ENCODE peak calls at places on chromosomes 2 and 18, in five cellular contexts. H, J, F, G and L are unnamed samples.

GRCh38 chr2:67234443-67234842 is 162.7 kb upstream of the ETAA1 start:
- DNase-seq in J (peak), H (no peak), F (peak), G (no peak), L (peak)

GRCh38 chr2:47272905-47273758 is 118.0 kb upstream of the STPG4 start:
- DNase-seq in J (no peak), G (no peak), F (no peak), H (no peak), L (no peak)

GRCh38 chr2:127000937-127001336 is 102.2 kb downstream of the TEX51 start:
- DNase-seq in G (peak), J (no peak), F (no peak), H (no peak), L (no peak)

GRCh38 chr2:16678964-16679363 is 13.3 kb upstream of the CYRIA start:
- DNase-seq in F (no peak), G (no peak), H (no peak), J (no peak), L (no peak)

GRCh38 chr2:232551289-232551688 is 800 bp downstream of the EIF4E2 start:
- DNase-seq in J (no peak), H (no peak), G (no peak), F (no peak), L (no peak)

GRCh38 chr18:35289293-35290069 is 548 bp downstream of the ZSCAN30 start:
- DNase-seq in G (no peak), F (no peak), H (peak), J (peak), L (no peak)

GRCh38 chr2:144372484-144373195 is 147.3 kb downstream of the ZEB2 start:
- DNase-seq in H (no peak), G (no peak), F (no peak), J (no peak), L (no peak)

GRCh38 chr2:190651413-190651812 is 2.5 kb downstream of the NAB1 start:
- DNase-seq in G (no peak), F (no peak), H (no peak), J (no peak), L (no peak)

GRCh38 chr2:72859831-72860262 is 27.4 kb upstream of the SPR start:
- DNase-seq in H (peak), F (no peak), G (no peak), J (peak), L (peak)

GRCh38 chr2:202932425-202933138 is 20.5 kb downstream of the CARF start:
- DNase-seq in G (no peak), J (no peak), F (no peak), H (no peak), L (no peak)

GRCh38 chr2:172427256-172427989 is at the start of gene ITGA6:
- DNase-seq in J (peak), H (peak), G (no peak), F (no peak), L (peak)

GRCh38 chr2:66426250-66427064 is 8.5 kb upstream of the MEIS1 start:
- DNase-seq in G (no peak), H (no peak), F (no peak), J (no peak), L (no peak)

GRCh38 chr2:14634885-14635871 is 2.7 kb downstream of the LRATD1 start:
- DNase-seq in J (peak), H (no peak), G (no peak), F (no peak), L (peak)

GRCh38 chr2:224556381-224556780 is 28.8 kb downstream of the CUL3 start:
- DNase-seq in F (no peak), H (no peak), J (no peak), G (no peak), L (no peak)

GRCh38 chr2:47205576-47206141 is 50.6 kb upstream of the STPG4 start:
- DNase-seq in G (no peak), J (no peak), H (no peak), F (no peak), L (no peak)

GRCh38 chr2:5290911-5291546 is 401.2 kb upstream of the SOX11 start:
- DNase-seq in G (no peak), H (no peak), J (no peak), F (no peak), L (no peak)

GRCh38 chr2:181953773-181954537 is 31.7 kb upstream of the PPP1R1C start:
- DNase-seq in F (peak), G (peak), J (peak), H (peak), L (peak)

GRCh38 chr2:140695163-140695562 is 1435.7 kb downstream of the LRP1B start:
- DNase-seq in F (no peak), H (peak), J (no peak), G (no peak), L (peak)

GRCh38 chr2:211458974-211459373 is 902.6 kb downstream of the CPS1 start:
- DNase-seq in J (no peak), F (no peak), H (no peak), G (no peak), L (no peak)

GRCh38 chr2:211453311-211453894 is 897.0 kb downstream of the CPS1 start:
- DNase-seq in J (no peak), H (no peak), F (no peak), G (no peak), L (no peak)

GRCh38 chr2:211454684-211455083 is 898.3 kb downstream of the CPS1 start:
- DNase-seq in F (no peak), G (no peak), J (no peak), H (no peak), L (no peak)

GRCh38 chr2:211457325-211457724 is 900.9 kb downstream of the CPS1 start:
- DNase-seq in H (no peak), G (no peak), J (no peak), F (no peak), L (no peak)

GRCh38 chr2:211455225-211455841 is 898.9 kb downstream of the CPS1 start:
- DNase-seq in G (no peak), H (peak), J (peak), F (no peak), L (peak)
- TF ChIP-seq SUZ12 in G (no peak), H (no peak), J (no peak), F (no peak), L (no peak)

GRCh38 chr2:168589236-168589635 is 133.2 kb downstream of the CERS6 start:
- DNase-seq in J (no peak), F (no peak), H (no peak), G (no peak), L (peak)

GRCh38 chr2:168592181-168592831 is 136.2 kb downstream of the CERS6 start:
- DNase-seq in G (no peak), H (no peak), J (no peak), F (no peak), L (no peak)

GRCh38 chr2:168594778-168595177 is 138.7 kb downstream of the CERS6 start:
- DNase-seq in F (no peak), J (no peak), G (peak), H (no peak), L (no peak)

GRCh38 chr2:168596881-168597280 is 140.8 kb downstream of the CERS6 start:
- DNase-seq in J (no peak), H (no peak), G (no peak), F (no peak), L (no peak)

DNA sequence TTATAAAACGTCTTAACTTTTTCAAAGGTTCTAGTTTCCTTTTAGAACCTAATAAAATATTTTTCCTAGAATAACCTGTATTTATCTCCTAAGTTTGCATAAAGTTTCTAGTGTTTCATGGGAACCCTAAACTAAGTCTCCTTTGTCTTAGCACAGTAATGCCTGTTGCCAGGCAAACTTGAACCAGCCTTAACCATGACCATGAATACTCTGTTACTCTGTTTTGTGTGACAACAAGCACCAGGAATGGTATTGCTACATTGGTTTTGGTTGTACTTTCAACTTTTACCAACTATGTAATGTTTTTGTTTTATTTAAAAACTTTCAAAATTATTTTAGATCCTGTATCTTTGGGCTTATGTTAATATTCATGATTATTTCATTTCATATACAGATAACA is 137.6 kb downstream of the CERS6 start:
- DNase-seq in F (no peak), H (no peak), G (no peak), J (no peak), L (no peak)
- TF ChIP-seq SUZ12 in F (no peak), H (no peak), G (no peak), J (no peak), L (no peak)

GRCh38 chr2:213087040-213087439 is 64.4 kb downstream of the IKZF2 start:
- DNase-seq in J (no peak), G (no peak), H (no peak), F (no peak), L (no peak)

GRCh38 chr2:213084261-213084660 is 67.2 kb downstream of the IKZF2 start:
- DNase-seq in J (no peak), H (no peak), F (no peak), G (no peak), L (no peak)

GRCh38 chr2:213086566-213086965 is 64.8 kb downstream of the IKZF2 start:
- DNase-seq in H (no peak), F (peak), J (no peak), G (no peak), L (peak)

GRCh38 chr2:213085538-213085937 is 65.9 kb downstream of the IKZF2 start:
- DNase-seq in H (no peak), G (no peak), J (no peak), F (no peak), L (no peak)

GRCh38 chr2:213086050-213086449 is 65.4 kb downstream of the IKZF2 start:
- DNase-seq in G (no peak), F (no peak), J (no peak), H (no peak), L (no peak)
- TF ChIP-seq SUZ12 in G (no peak), F (no peak), J (no peak), H (no peak), L (no peak)

DNA sequence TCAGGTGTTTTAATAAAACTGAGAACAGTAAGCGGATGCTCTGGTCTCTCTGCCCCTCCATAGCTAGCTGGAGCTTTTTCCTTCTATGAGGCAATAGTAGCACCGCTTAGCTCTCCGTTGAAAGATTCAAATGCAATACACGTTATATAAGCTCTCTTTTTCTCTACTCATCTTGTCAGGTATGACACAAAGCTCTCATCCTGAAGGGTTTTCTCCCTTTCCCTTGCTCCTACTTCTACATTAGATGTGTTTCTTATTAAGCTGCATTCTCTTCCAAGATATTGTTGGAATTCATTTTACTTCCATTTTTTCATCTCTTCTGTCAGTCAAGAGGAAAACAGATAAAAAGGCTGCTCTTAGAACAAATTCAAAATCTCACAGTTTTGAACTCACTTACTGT is 434.6 kb upstream of the DDX18 start:
- DNase-seq in H (no peak), G (no peak), F (no peak), J (no peak), L (no peak)
- TF ChIP-seq SUZ12 in H (no peak), G (no peak), F (no peak), J (no peak), L (no peak)

GRCh38 chr2:150591901-150592300 is 104.4 kb upstream of the RND3 start:
- DNase-seq in J (no peak), G (no peak), H (no peak), F (no peak), L (no peak)
- TF ChIP-seq SUZ12 in J (no peak), G (no peak), H (no peak), F (no peak), L (no peak)

DNA sequence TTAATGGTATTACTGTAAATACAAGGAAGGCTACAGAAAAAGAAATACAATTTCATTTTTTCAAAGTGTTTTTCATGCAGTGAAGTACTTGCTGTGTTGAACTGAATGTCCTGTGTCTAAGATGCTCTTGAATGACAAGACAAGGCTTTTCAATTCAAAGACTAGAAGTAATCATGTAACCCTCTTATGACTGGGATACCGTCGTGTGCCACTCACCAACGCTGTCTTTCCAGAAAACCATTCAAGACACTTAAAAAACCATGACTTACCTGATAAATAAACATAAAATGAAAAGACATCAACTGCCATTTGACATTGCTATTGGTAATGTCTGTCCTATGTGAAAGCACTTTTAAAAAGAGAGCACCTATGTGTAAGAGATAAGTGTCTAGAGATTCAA is 183.1 kb upstream of the DPP10 start:
- DNase-seq in F (no peak), G (no peak), J (no peak), H (no peak), L (no peak)
- TF ChIP-seq SUZ12 in F (no peak), G (no peak), J (no peak), H (no peak), L (no peak)

DNA sequence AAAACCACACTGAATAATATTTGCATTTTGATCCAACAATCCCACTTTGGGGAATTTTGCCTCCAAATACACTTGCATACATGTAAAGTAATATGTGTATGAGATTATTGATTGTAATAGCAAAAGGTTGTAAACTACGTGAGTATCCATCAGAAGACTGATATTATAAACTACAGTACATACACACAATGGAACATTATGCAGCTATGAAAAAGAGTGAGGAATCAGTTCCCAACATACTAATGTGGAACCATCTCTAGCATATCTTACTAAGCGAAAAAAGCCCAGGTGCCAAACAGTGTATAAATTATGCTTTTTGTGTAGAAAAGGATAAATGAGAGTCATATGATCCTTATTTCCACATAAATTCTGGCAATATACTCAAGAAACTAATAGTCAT is 16.0 kb upstream of the C2orf74 start:
- DNase-seq in J (no peak), G (no peak), H (no peak), F (no peak), L (no peak)
- TF ChIP-seq SUZ12 in J (no peak), G (no peak), H (no peak), F (no peak), L (no peak)

DNA sequence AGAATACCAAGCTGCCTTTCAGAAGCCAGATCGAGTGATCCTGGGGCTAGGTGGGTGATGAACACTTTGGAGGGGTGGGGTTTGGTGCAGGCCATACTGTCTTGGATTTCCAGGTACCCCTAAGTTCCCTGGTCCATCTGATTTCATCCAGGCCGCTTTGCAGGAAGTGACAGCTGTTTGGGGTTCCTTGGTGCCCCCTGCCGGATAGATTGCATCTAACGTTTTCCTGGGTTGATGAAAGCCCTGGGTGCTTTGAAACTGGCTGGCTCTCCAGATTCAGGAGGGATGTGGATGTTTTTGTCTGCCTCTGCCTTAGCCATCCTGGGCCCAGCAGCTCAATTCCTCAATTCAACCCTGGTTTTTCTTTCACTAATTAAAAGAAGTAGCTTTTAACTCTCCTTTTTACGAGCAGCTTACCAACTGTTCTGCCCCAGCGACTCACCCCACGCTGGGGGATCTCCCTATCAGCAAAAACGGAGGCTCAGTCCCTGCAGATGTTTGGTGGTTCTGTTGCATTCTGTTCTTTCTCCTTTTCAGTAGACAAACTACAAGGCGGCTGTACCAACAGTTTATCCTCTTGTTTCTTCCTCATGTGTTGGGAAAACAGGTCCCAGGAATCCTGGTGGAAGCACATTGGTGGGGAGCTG is 37.1 kb downstream of the ARHGEF4 start:
- DNase-seq in F (peak), G (peak), H (peak), J (peak), L (peak)
- TF ChIP-seq SUZ12 in F (no peak), G (no peak), H (no peak), J (no peak), L (no peak)

GRCh38 chr2:45892757-45893156 is 241.3 kb downstream of the PRKCE start:
- DNase-seq in H (no peak), F (no peak), J (peak), G (no peak), L (no peak)
- TF ChIP-seq SUZ12 in H (no peak), F (no peak), J (no peak), G (no peak), L (no peak)

GRCh38 chr18:12990128-12990485 is 1.1 kb upstream of the CEP192 start:
- DNase-seq in G (peak), J (no peak), H (no peak), F (no peak), L (no peak)
- TF ChIP-seq SUZ12 in G (no peak), J (no peak), H (no peak), F (no peak), L (no peak)